ENCODE peak calls at places on chromosomes 7 and 10, in seven cellular contexts. F is activated CD4-positive, alpha-beta T cell treated with anti-CD3 and anti-CD28 coated beads, Interleukin-2, amount 10 ng/mL, durations not matched to agents 7 days and 5 days; G is left lobe of liver; K is gastrocnemius medialis; E is T-helper 2 cell; P is DMS79 treated with DMSO at 0.1 percent for 48 hours; R is OCI-LY7. I is an unnamed sample.

GRCh38 chr10:80501381-80501912 is 36.3 kb upstream of the SH2D4B start:
- DNase-seq in F (no peak), G (no peak), K (no peak), E (no peak), P (no peak), R (no peak), I (no peak)

GRCh38 chr10:75102830-75103673 is 8.4 kb upstream of the SAMD8 start:
- DNase-seq in F (no peak), G (peak; percentile 39), K (no peak), E (no peak), P (no peak), R (no peak), I (no peak)

GRCh38 chr10:71084818-71085126 is 127.6 kb upstream of the UNC5B start:
- DNase-seq in F (no peak), G (peak; percentile 15), K (no peak), E (no peak), P (no peak), R (no peak), I (no peak)

GRCh38 chr10:119198438-119198837 is 8.9 kb upstream of the GRK5 start:
- DNase-seq in F (peak; percentile 48), G (no peak), K (no peak), E (no peak), P (no peak), R (peak; percentile 53), I (no peak)

GRCh38 chr7:75626954-75627353 is 111.8 kb downstream of the HIP1 start:
- DNase-seq in F (no peak), G (no peak), K (no peak), E (no peak), P (peak; percentile 38), R (no peak), I (no peak)

GRCh38 chr7:102843850-102844249 is 69.0 kb upstream of the LRRC17 start:
- DNase-seq in F (no peak), G (no peak), K (no peak), E (no peak), P (no peak), R (no peak), I (no peak)

GRCh38 chr7:154848464-154848863 is 154.5 kb downstream of the PAXIP1 start:
- DNase-seq in F (no peak), G (no peak), K (no peak), E (no peak), P (no peak), R (no peak), I (no peak)

GRCh38 chr10:12130237-12130872 is 878 bp downstream of the SEC61A2 start:
- DNase-seq in F (peak; percentile 53), G (no peak), K (no peak), E (peak; percentile 15), P (peak; percentile 24), R (peak; percentile 86), I (no peak)

GRCh38 chr10:114925675-114926204 is 12.3 kb upstream of the TRUB1 start:
- DNase-seq in F (no peak), G (no peak), K (no peak), E (no peak), P (no peak), R (no peak), I (no peak)

GRCh38 chr10:101839421-101840063 is 4.1 kb downstream of the KCNIP2 start:
- DNase-seq in F (peak; percentile 57), G (peak; percentile 70), K (no peak), E (peak; percentile 38), P (peak; percentile 11), R (no peak), I (peak; percentile 50)

GRCh38 chr7:135745702-135746312 is 2.8 kb downstream of the FAM180A start:
- DNase-seq in F (no peak), G (peak; percentile 49), K (peak; percentile 34), E (no peak), P (no peak), R (no peak), I (no peak)

GRCh38 chr7:71385362-71385761 is 253.4 kb downstream of the GALNT17 start:
- DNase-seq in F (no peak), G (no peak), K (no peak), E (no peak), P (no peak), R (no peak), I (no peak)

GRCh38 chr10:48505394-48506112 is 99.3 kb downstream of the ARHGAP22 start:
- DNase-seq in F (no peak), G (peak; percentile 34), K (no peak), E (no peak), P (no peak), R (no peak), I (no peak)

GRCh38 chr7:3495530-3495929 is 194.5 kb downstream of the SDK1 start:
- DNase-seq in F (no peak), G (no peak), K (no peak), E (no peak), P (no peak), R (no peak), I (no peak)

GRCh38 chr10:35640474-35640873 is 1.6 kb downstream of the FZD8 start:
- DNase-seq in F (no peak), G (peak; percentile 75), K (peak; percentile 34), E (no peak), P (peak; percentile 18), R (peak; percentile 65), I (no peak)

GRCh38 chr7:100208911-100209408 is 10.8 kb upstream of the PVRIG start:
- DNase-seq in F (peak; percentile 62), G (no peak), K (no peak), E (no peak), P (no peak), R (no peak), I (no peak)

GRCh38 chr10:100516847-100517246 is 2.8 kb downstream of the SEC31B start:
- DNase-seq in F (no peak), G (peak; percentile 80), K (peak; percentile 75), E (no peak), P (no peak), R (no peak), I (no peak)

GRCh38 chr7:133649593-133649992 is 396.7 kb downstream of the EXOC4 start:
- DNase-seq in F (no peak), G (no peak), K (no peak), E (no peak), P (peak; percentile 20), R (no peak), I (no peak)

GRCh38 chr7:6385110-6385792 is 62.5 kb downstream of the DAGLB start:
- DNase-seq in F (no peak), G (no peak), K (no peak), E (no peak), P (peak; percentile 90), R (no peak), I (no peak)

GRCh38 chr10:133347636-133348517 is 704 bp downstream of the PRAP1 start:
- DNase-seq in F (no peak), G (peak; percentile 91), K (no peak), E (no peak), P (no peak), R (no peak), I (no peak)

GRCh38 chr10:113329121-113329596 is 223.7 kb upstream of the HABP2 start:
- DNase-seq in F (no peak), G (no peak), K (no peak), E (no peak), P (no peak), R (no peak), I (no peak)

GRCh38 chr10:82889703-82890102 is 1014.7 kb downstream of the NRG3 start:
- DNase-seq in F (no peak), G (no peak), K (no peak), E (no peak), P (no peak), R (no peak), I (no peak)

GRCh38 chr7:84162584-84162983 is 32.0 kb downstream of the SEMA3A start:
- DNase-seq in F (no peak), G (no peak), K (no peak), E (no peak), P (no peak), R (no peak), I (no peak)

GRCh38 chr7:12646139-12646538 is 41.3 kb upstream of the ARL4A start:
- DNase-seq in F (no peak), G (no peak), K (no peak), E (no peak), P (no peak), R (no peak), I (no peak)

GRCh38 chr10:111076682-111077661 is at the start of gene ADRA2A:
- DNase-seq in F (no peak), G (no peak), K (no peak), E (no peak), P (peak; percentile 71), R (no peak), I (no peak)

GRCh38 chr7:39734605-39735004 is 111.2 kb downstream of the RALA start:
- DNase-seq in F (no peak), G (no peak), K (no peak), E (no peak), P (no peak), R (no peak), I (no peak)

GRCh38 chr7:42084263-42084662 is 152.7 kb downstream of the GLI3 start:
- DNase-seq in F (no peak), G (no peak), K (no peak), E (no peak), P (no peak), R (no peak), I (no peak)

GRCh38 chr7:135728136-135728669 is at the start of gene SLC13A4:
- DNase-seq in F (no peak), G (no peak), K (no peak), E (no peak), P (no peak), R (no peak), I (no peak)

GRCh38 chr7:46205478-46205877 is 284.4 kb upstream of the IGFBP3 start:
- DNase-seq in F (no peak), G (no peak), K (no peak), E (no peak), P (no peak), R (no peak), I (no peak)

GRCh38 chr10:10811562-10811961 is 206.1 kb upstream of the CELF2 start:
- DNase-seq in F (no peak), G (no peak), K (no peak), E (no peak), P (no peak), R (no peak), I (no peak)

GRCh38 chr7:139488810-139489209 is 5.3 kb upstream of the KLRG2 start:
- DNase-seq in F (no peak), G (no peak), K (no peak), E (no peak), P (no peak), R (no peak), I (no peak)

GRCh38 chr10:86446987-86447386 is 74.6 kb downstream of the WAPL start:
- DNase-seq in F (no peak), G (no peak), K (no peak), E (no peak), P (no peak), R (no peak), I (no peak)

GRCh38 chr7:27647052-27647451 is 15.6 kb downstream of the HIBADH start:
- DNase-seq in F (no peak), G (no peak), K (no peak), E (no peak), P (no peak), R (no peak), I (no peak)

GRCh38 chr7:4074407-4074806 is 607.7 kb upstream of the FOXK1 start:
- DNase-seq in F (no peak), G (no peak), K (no peak), E (no peak), P (no peak), R (no peak), I (no peak)

GRCh38 chr7:132944774-132945173 is 137.1 kb downstream of the CHCHD3 start:
- DNase-seq in F (no peak), G (no peak), K (no peak), E (no peak), P (no peak), R (no peak), I (no peak)

I was measured in activated T-helper 9 cell treated with anti-CD3 and anti-CD28 coated beads, Interleukin-2, amount 50 U/mL, for 16 hours.